ENCODE peak calls at places on chromosomes 1 and 21, in seven cellular contexts. F is PC-3, S is hepatocyte, I is GM23338, P is neural progenitor cell, O is MM.1S, N is HCT116. Q is an unnamed sample. For H3K4me1, the result is how much of the 10 kb centered on the place peaks cover.

GRCh38 chr1:11650331-11650991 is 3.8 kb downstream of the FBXO2 start:
- DNase-seq in P (peak), O (peak), F (peak), S (peak), N (peak), I (peak), Q (peak)

GRCh38 chr1:42157667-42158066 is 4.5 kb downstream of the GUCA2B start:
- DNase-seq in S (no peak), P (no peak), F (no peak), I (peak), O (no peak), N (peak), Q (no peak)

GRCh38 chr1:110686188-110686587 is 11.4 kb upstream of the KCNA3 start:
- DNase-seq in I (no peak), P (no peak), O (no peak), F (no peak), N (no peak), S (no peak), Q (no peak)

GRCh38 chr1:26384076-26384475 is 11.5 kb upstream of the ZNF683 start:
- DNase-seq in S (no peak), F (no peak), O (no peak), I (no peak), P (no peak), N (no peak), Q (no peak)

GRCh38 chr21:16573581-16573980 is 843.8 kb downstream of the USP25 start:
- DNase-seq in N (no peak), O (no peak), I (no peak), F (no peak), P (no peak), S (no peak), Q (peak)

GRCh38 chr21:44916965-44917364 is 3.7 kb downstream of the ITGB2 start:
- DNase-seq in P (no peak), S (no peak), F (peak), N (no peak), I (no peak), O (no peak), Q (no peak)

GRCh38 chr1:245692318-245692717 is 537.5 kb downstream of the KIF26B start:
- DNase-seq in N (no peak), F (no peak), P (no peak), I (no peak), S (no peak), O (no peak), Q (no peak)

GRCh38 chr1:24566266-24566867 is 10.5 kb downstream of the NCMAP start:
- DNase-seq in I (no peak), O (no peak), P (no peak), S (no peak), N (no peak), F (peak), Q (no peak)

GRCh38 chr1:117174851-117175250 is 35.9 kb downstream of the VTCN1 start:
- DNase-seq in I (peak), P (peak), S (no peak), O (no peak), F (no peak), N (no peak), Q (no peak)

GRCh38 chr1:57578099-57578498 is 154.2 kb upstream of the DAB1 start:
- DNase-seq in P (no peak), S (no peak), N (no peak), O (no peak), F (no peak), I (no peak), Q (no peak)

GRCh38 chr1:58884706-58885661 is 101.1 kb upstream of the JUN start:
- DNase-seq in S (peak), F (peak), I (no peak), O (no peak), P (no peak), N (no peak), Q (no peak)

GRCh38 chr21:36010801-36011200 is 49.5 kb downstream of the SETD4 start:
- DNase-seq in F (no peak), O (no peak), N (no peak), I (no peak), S (no peak), P (no peak), Q (no peak)

GRCh38 chr1:2442676-2443075 is 30.3 kb upstream of the PEX10 start:
- DNase-seq in P (no peak), S (no peak), F (no peak), I (no peak), N (no peak), O (no peak), Q (no peak)

GRCh38 chr1:162905174-162905573 is 44.2 kb upstream of the CCDC190 start:
- DNase-seq in P (peak), F (no peak), O (no peak), I (no peak), N (no peak), S (no peak), Q (no peak)

GRCh38 chr1:110207831-110208230 is 2.3 kb upstream of the KCNC4 start:
- DNase-seq in N (no peak), O (peak), F (peak), P (peak), I (peak), S (peak), Q (peak)

GRCh38 chr1:119582801-119583200 is 65.3 kb downstream of the ZNF697 start:
- DNase-seq in P (peak), I (peak), F (peak), N (peak), S (peak), O (peak), Q (peak)

GRCh38 chr1:82395450-82395849 is 594.7 kb downstream of the ADGRL2 start:
- DNase-seq in N (no peak), S (no peak), O (peak), P (no peak), I (no peak), F (no peak), Q (no peak)

GRCh38 chr1:90045853-90046563 is 51.1 kb downstream of the ZNF326 start:
- DNase-seq in F (peak), N (peak), P (peak), O (peak), I (peak), S (peak), Q (peak)

GRCh38 chr1:44237721-44238457 is 24.6 kb downstream of the DMAP1 start:
- DNase-seq in F (no peak), P (peak), O (no peak), S (peak), I (peak), N (peak), Q (peak)

GRCh38 chr1:190207733-190208132 is 269.9 kb downstream of the BRINP3 start:
- DNase-seq in P (no peak), I (no peak), F (no peak), O (no peak), N (no peak), S (no peak), Q (no peak)

GRCh38 chr1:2875677-2876531 is 74.4 kb upstream of the TTC34 start:
- DNase-seq in N (no peak), S (no peak), I (peak), P (no peak), O (no peak), F (peak), Q (peak)

GRCh38 chr1:20964540-20965484 is 177.7 kb upstream of the HP1BP3 start:
- DNase-seq in O (peak), S (peak), F (peak), N (no peak), P (no peak), I (peak), Q (no peak)

GRCh38 chr1:248872752-248873408 is 14.0 kb upstream of the ZNF692 start:
- DNase-seq in I (peak), S (peak), F (peak), P (peak), O (peak), N (peak), Q (peak)

GRCh38 chr1:46053734-46054133 is 78.7 kb downstream of the PIK3R3 start:
- DNase-seq in I (no peak), O (no peak), P (no peak), F (no peak), S (peak), N (no peak), Q (no peak)

GRCh38 chr1:94637096-94637495 is 95.5 kb upstream of the F3 start:
- DNase-seq in S (no peak), O (no peak), I (no peak), F (no peak), N (no peak), P (no peak), Q (no peak)

GRCh38 chr1:15090373-15090772 is 63.2 kb upstream of the TMEM51 start:
- DNase-seq in I (peak), P (peak), S (peak), F (peak), O (peak), N (peak), Q (no peak)

GRCh38 chr1:23980725-23981063 is 567 bp upstream of the SRSF10 start:
- DNase-seq in F (peak), I (peak), N (peak), P (peak), S (peak), O (no peak), Q (peak)

GRCh38 chr1:48750089-48750488 is 26.6 kb downstream of the BEND5 start:
- DNase-seq in N (no peak), S (no peak), F (no peak), O (no peak), I (no peak), P (no peak), Q (no peak)

GRCh38 chr1:79193211-79194079 is 186.9 kb upstream of the ADGRL4 start:
- DNase-seq in N (peak), S (no peak), P (peak), I (peak), F (peak), O (peak), Q (peak)

GRCh38 chr1:41418868-41419583 is 57.8 kb downstream of the FOXO6 start:
- DNase-seq in O (no peak), N (peak), P (peak), I (peak), S (peak), F (peak), Q (peak)

GRCh38 chr1:56450004-56450666 is 129.2 kb downstream of the PLPP3 start:
- DNase-seq in F (no peak), P (peak), O (no peak), S (peak), N (no peak), I (peak), Q (no peak)

GRCh38 chr1:59183918-59184317 is 113.0 kb upstream of the FGGY start:
- DNase-seq in P (no peak), O (no peak), F (no peak), S (no peak), N (no peak), I (no peak), Q (no peak)

GRCh38 chr1:39895731-39896480 is 5.8 kb downstream of the MYCL start:
- DNase-seq in N (no peak), S (no peak), P (no peak), O (no peak), F (no peak), I (no peak), Q (peak)

GRCh38 chr1:199064971-199065370 is 426.1 kb downstream of the PTPRC start:
- DNase-seq in F (peak), P (no peak), O (no peak), I (no peak), N (no peak), S (no peak), Q (no peak)

GRCh38 chr21:41848533-41848932 is 30.6 kb downstream of the PRDM15 start:
- DNase-seq in N (no peak), O (no peak), S (no peak), F (no peak), I (no peak), P (no peak), Q (no peak)

GRCh38 chr21:34845521-34846213 is 176.9 kb downstream of the CLIC6 start:
- DNase-seq in S (peak), N (peak), P (no peak), O (peak), I (no peak), F (peak), Q (peak)

GRCh38 chr1:44040856-44041255 is 9.6 kb upstream of the SLC6A9 start:
- DNase-seq in F (peak), I (no peak), S (no peak), N (no peak), P (no peak), O (no peak), Q (peak)

GRCh38 chr1:156859523-156860112 is 701 bp upstream of the INSRR start:
- DNase-seq in S (no peak), F (peak), P (peak), I (peak), N (no peak), O (no peak), Q (peak)
- TF ChIP-seq EZH2 in S (no peak), F (no peak), P (no peak), I (peak), N (no peak), O (no peak), Q (no peak)

GRCh38 chr1:218304281-218305039 is 19.4 kb downstream of the RRP15 start:
- DNase-seq in O (no peak), S (no peak), F (no peak), N (no peak), P (peak), I (no peak), Q (no peak)
- TF ChIP-seq EZH2phosphoT487 in O (no peak), S (no peak), F (no peak), N (no peak), P (no peak), I (no peak), Q (no peak)

GRCh38 chr1:169236880-169237279 is 130.4 kb downstream of the ATP1B1 start:
- DNase-seq in F (no peak), O (no peak), S (no peak), N (no peak), P (no peak), I (no peak), Q (no peak)

GRCh38 chr1:169235568-169235967 is 129.1 kb downstream of the ATP1B1 start:
- DNase-seq in F (no peak), S (no peak), P (no peak), I (no peak), N (no peak), O (no peak), Q (no peak)

GRCh38 chr1:169238506-169238905 is 129.1 kb downstream of the NME7 start:
- DNase-seq in S (no peak), N (no peak), F (no peak), O (no peak), P (no peak), I (no peak), Q (peak)

GRCh38 chr1:169234780-169235179 is 128.3 kb downstream of the ATP1B1 start:
- DNase-seq in N (no peak), I (no peak), O (no peak), F (no peak), P (no peak), S (no peak), Q (no peak)

GRCh38 chr1:169236143-169236542 is 129.7 kb downstream of the ATP1B1 start:
- DNase-seq in I (no peak), P (no peak), N (no peak), S (no peak), F (no peak), O (no peak), Q (peak)
- H3K4me1 ChIP-seq in I (under half), P (under half), N (under half), S (under half), F (under half), O (under half), Q (under half)

GRCh38 chr1:37795340-37796110 is 1.9 kb downstream of the MANEAL start:
- DNase-seq in I (peak), O (no peak), N (no peak), F (no peak), S (peak), P (peak), Q (peak)

GRCh38 chr1:37797750-37798345 is 4.2 kb downstream of the MANEAL start:
- DNase-seq in N (no peak), O (no peak), P (no peak), I (no peak), F (no peak), S (no peak), Q (peak)

GRCh38 chr1:37793773-37794371 is at the start of gene MANEAL:
- DNase-seq in F (peak), S (peak), O (peak), N (peak), I (peak), P (peak), Q (peak)

GRCh38 chr1:37794372-37795339 is 1.0 kb downstream of the MANEAL start:
- DNase-seq in I (peak), O (peak), F (no peak), N (no peak), P (peak), S (no peak), Q (no peak)

DNA sequence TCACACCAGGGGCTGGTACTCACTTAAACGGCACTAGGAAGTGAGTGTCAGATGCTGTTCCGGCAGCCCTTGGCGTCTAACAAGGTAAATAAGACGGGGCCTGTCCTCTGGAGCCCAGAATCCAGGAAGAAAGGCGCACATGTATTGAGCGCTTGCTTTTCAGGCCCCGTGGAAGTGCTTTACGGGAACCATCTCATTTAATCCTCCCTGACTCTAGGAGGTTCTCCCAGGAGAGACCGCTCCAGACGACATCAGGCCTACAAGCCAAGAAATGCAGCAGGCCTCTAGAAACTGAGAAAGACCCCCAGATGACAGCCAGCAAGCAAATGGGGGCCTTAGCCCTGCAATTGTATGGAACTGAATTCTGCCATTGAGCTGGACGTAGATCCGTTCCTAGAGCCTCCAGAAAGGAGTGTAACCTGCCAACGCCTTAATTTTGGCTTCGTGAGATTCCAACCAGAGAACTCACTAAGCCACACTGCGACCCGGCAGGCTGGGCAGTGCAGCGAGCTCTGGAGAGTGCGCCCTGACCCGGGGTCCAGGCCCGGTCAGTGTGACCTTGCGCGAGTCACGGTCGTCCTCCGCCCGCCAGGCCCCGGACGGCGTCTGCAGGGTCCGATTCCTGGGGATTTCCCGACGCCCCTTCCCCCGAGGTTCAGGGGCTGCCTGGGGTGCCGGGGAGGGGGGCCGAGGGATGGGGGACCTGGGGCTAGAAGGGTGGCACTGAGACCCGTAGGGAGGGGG is 532 bp upstream of the MANEAL start:
- DNase-seq in O (no peak), P (no peak), F (no peak), N (no peak), S (no peak), I (peak), Q (no peak)
- TF ChIP-seq EZH2 in O (no peak), P (peak), F (no peak), N (no peak), S (peak), I (peak), Q (no peak)

GRCh38 chr1:186421446-186421845 is 39.5 kb downstream of the PDC start:
- DNase-seq in N (no peak), S (no peak), F (no peak), P (no peak), I (no peak), O (no peak), Q (no peak)
- TF ChIP-seq EZH2phosphoT487 in N (no peak), S (no peak), F (no peak), P (no peak), I (no peak), O (no peak), Q (no peak)

GRCh38 chr21:38989745-38990423 is 184.2 kb downstream of the ETS2 start:
- DNase-seq in O (no peak), I (no peak), N (no peak), P (peak), F (peak), S (peak), Q (peak)
- H3K4me1 ChIP-seq in O (under half), I (under half), N (under half), P (half or more), F (under half), S (half or more), Q (under half)

GRCh38 chr1:54980528-54981241 is at the start of gene TMEM61:
- DNase-seq in S (peak), P (peak), N (no peak), O (no peak), F (peak), I (peak), Q (peak)

GRCh38 chr1:54978528-54979326 is 1.7 kb upstream of the TMEM61 start:
- DNase-seq in P (no peak), O (no peak), F (no peak), N (no peak), I (no peak), S (no peak), Q (no peak)

GRCh38 chr1:54981466-54981865 is 1.0 kb downstream of the TMEM61 start:
- DNase-seq in I (no peak), O (no peak), F (no peak), N (no peak), S (no peak), P (no peak), Q (no peak)

GRCh38 chr1:54979327-54979891 is 1.0 kb upstream of the TMEM61 start:
- DNase-seq in P (no peak), I (no peak), S (no peak), N (no peak), O (no peak), F (no peak), Q (peak)

DNA sequence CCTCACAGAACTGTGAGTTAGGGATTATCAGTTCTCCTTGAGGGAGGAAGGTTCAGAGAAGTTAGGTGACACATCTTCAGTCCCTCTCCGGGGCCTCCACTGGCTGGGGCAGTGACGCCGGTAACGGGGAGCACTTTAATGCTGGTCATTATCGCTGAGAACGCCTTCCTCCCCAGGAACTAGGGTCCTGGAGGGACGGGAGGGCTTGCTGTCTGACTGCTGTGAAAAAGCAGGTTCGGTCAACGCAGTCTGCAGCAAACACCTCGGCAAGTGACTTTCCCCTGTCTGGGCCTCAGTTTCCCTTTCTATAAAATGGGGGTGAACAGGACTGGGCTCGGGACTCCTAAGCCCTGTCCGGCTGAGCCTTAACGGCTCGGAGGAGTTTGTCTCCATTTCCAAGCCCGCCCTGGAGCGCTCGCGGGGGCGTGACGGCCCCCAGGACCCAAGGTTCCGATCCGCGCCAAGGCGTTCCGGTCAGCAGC is 341 bp upstream of the TMEM61 start:
- DNase-seq in P (no peak), I (no peak), F (no peak), N (no peak), S (no peak), O (no peak), Q (no peak)
- TF ChIP-seq EZH2 in P (no peak), I (no peak), F (no peak), N (no peak), S (no peak), O (no peak), Q (no peak)

Q was measured in GM23248.